ENCODE peak calls at places on chromosomes 11 and 22, in five cellular contexts. U is brain microvascular endothelial cell, X is epithelial cell of proximal tubule, R is stomach, A is endothelial cell. S is an unnamed sample.

GRCh38 chr22:41355895-41356294 is 25.8 kb upstream of the TEF start:
- DNase-seq in R (no peak), A (no peak), X (no peak), U (no peak), S (no peak)

GRCh38 chr11:104700609-104701008 is 197.7 kb downstream of the CASP12 start:
- DNase-seq in X (peak), U (peak), R (no peak), A (no peak), S (no peak)

GRCh38 chr22:41290262-41291221 is 4.6 kb upstream of the RANGAP1 start:
- DNase-seq in R (no peak), U (peak), A (no peak), X (peak), S (no peak)

GRCh38 chr11:71267807-71268421 is 15.5 kb upstream of the SHANK2 start:
- DNase-seq in A (no peak), X (no peak), U (no peak), R (peak), S (no peak)

GRCh38 chr11:27423125-27423524 is 49.5 kb downstream of the LGR4 start:
- DNase-seq in R (peak), A (no peak), U (peak), X (peak), S (no peak)

GRCh38 chr22:19855504-19856409 is 1.1 kb upstream of the GNB1L start:
- DNase-seq in U (no peak), X (no peak), A (no peak), R (peak), S (peak)

GRCh38 chr11:119567667-119568582 is 145.0 kb upstream of the THY1 start:
- DNase-seq in R (no peak), U (peak), A (no peak), X (no peak), S (no peak)

GRCh38 chr11:72009156-72009555 is 10.4 kb downstream of the IL18BP start:
- DNase-seq in X (no peak), R (no peak), U (no peak), A (no peak), S (no peak)

GRCh38 chr11:18720811-18721575 is 5.0 kb downstream of the IGSF22 start:
- DNase-seq in A (peak), R (peak), X (no peak), U (peak), S (peak)

GRCh38 chr11:20739004-20739612 is 69.7 kb downstream of the NELL1 start:
- DNase-seq in R (no peak), A (no peak), X (no peak), U (no peak), S (no peak)

GRCh38 chr11:131910491-131911387 is 540.3 kb downstream of the NTM start:
- DNase-seq in U (peak), X (no peak), R (no peak), A (peak), S (no peak)

GRCh38 chr11:88644724-88645123 is 307.2 kb upstream of the CTSC start:
- DNase-seq in R (no peak), U (no peak), A (no peak), X (no peak), S (no peak)

GRCh38 chr11:11157201-11157600 is 195.8 kb downstream of the CSNK2A3 start:
- DNase-seq in U (peak), A (peak), X (no peak), R (no peak), S (no peak)

GRCh38 chr11:860238-861104 is 17.8 kb downstream of the TSPAN4 start:
- DNase-seq in X (no peak), U (no peak), R (no peak), A (no peak), S (no peak)

GRCh38 chr11:75280227-75280671 is 39.7 kb downstream of the TPBGL start:
- DNase-seq in A (peak), R (peak), U (peak), X (peak), S (no peak)

GRCh38 chr11:85132839-85133238 is 494.3 kb downstream of the DLG2 start:
- DNase-seq in X (no peak), R (no peak), U (no peak), A (no peak), S (no peak)

GRCh38 chr11:97909544-97910394 is 1111.0 kb upstream of the CNTN5 start:
- DNase-seq in R (no peak), X (no peak), U (peak), A (no peak), S (no peak)

GRCh38 chr11:70551323-70552166 is 153.2 kb downstream of the CTTN start:
- DNase-seq in A (no peak), X (no peak), U (no peak), R (no peak), S (no peak)

GRCh38 chr22:38284042-38284402 is 11.2 kb upstream of the TMEM184B start:
- DNase-seq in R (no peak), A (no peak), X (no peak), U (peak), S (no peak)

GRCh38 chr22:36658900-36659299 is 44.7 kb downstream of the CACNG2 start:
- DNase-seq in R (no peak), U (no peak), A (no peak), X (no peak), S (no peak)

GRCh38 chr11:16812274-16812673 is 73.8 kb downstream of the C11orf58 start:
- DNase-seq in U (no peak), A (no peak), X (no peak), R (no peak), S (no peak)

GRCh38 chr11:77413850-77414249 is 60.0 kb downstream of the PAK1 start:
- DNase-seq in U (no peak), R (no peak), A (no peak), X (no peak), S (no peak)
- TF ChIP-seq CTCF in U (no peak), R (no peak), A (no peak), X (peak), S (no peak)

GRCh38 chr22:50192056-50192824 is 6.5 kb downstream of the TRABD start:
- DNase-seq in R (peak), A (no peak), X (no peak), U (no peak), S (no peak)

GRCh38 chr22:50191041-50191740 is 5.5 kb downstream of the TRABD start:
- DNase-seq in U (no peak), X (no peak), A (no peak), R (peak), S (no peak)

GRCh38 chr22:50189849-50190181 is 4.1 kb downstream of the TRABD start:
- DNase-seq in R (no peak), X (no peak), U (no peak), A (no peak), S (no peak)

GRCh38 chr22:50189184-50189848 is 3.6 kb downstream of the TRABD start:
- DNase-seq in U (no peak), X (no peak), R (peak), A (no peak), S (no peak)

DNA sequence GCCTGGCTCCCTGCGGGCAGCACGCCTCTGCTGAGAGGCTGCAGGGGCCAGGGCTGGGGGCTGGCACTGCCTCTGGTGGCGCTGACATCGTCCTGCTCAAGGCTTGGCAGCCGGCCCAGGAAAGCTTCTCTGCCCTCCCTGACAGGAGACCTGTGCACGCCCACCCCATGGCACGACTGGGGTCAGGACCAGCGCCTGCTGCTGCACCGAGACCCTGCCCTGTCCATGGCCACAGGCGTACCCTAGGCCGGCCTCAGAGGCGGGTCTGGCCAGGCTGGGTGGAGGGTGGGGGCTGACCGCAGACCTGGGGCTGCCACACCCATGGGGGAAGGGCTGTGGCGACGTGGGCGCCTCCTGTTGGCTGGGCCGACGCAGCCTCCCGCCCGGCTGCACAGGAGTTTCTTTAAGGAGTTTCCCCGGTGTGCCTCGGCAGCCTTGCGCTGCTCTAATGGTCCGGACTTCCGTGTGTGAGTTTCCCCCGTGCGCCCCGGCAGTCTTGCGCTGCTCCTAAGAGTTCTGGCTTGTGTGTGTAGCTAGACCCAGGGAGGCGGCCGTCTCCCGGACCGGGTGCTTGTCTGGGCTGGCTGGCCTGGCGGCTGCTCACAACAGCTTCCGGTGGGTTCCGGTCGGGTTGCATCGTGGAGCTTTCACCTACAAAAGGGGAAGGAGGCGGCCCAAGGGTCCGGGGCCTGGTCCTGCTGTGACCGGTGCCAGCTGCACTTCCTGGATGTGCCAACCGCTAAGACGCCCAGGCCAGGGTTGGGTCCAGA is 4.7 kb downstream of the TRABD start:
- DNase-seq in U (no peak), R (peak), A (no peak), X (peak), S (no peak)
- TF ChIP-seq CTCF in U (peak), R (no peak), A (no peak), X (peak), S (peak)

DNA sequence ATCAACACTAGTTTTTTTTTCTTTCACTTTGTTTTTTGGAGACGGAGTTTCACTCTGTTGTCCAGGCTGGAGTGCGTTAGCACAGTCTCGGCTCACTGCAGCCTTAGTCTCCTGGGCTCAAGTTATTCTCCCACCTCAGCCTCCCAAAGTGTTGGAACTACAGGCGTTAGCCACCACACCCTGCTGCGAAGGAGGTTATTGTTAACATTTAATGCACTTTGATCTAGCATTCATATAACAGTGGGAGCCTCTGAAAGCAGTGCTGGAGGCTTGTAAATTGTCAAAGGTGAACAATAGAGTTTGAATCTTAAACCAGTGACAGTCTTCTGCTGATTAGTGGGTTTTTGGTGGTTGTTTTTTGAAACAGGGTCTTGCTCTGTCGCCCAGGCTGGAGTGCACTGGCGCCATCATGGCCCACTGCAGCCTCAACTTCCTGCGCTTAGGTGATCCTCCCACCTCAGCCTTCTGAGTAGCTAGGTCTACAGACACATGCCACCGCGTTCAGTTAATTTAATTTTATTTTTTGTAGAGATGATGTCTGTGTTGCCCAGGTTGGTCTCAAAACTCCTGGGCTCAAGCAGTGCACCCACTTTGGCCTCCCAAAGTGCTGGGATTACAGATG is 96.9 kb upstream of the HORMAD2 start:
- DNase-seq in X (no peak), R (no peak), U (no peak), A (no peak), S (no peak)
- TF ChIP-seq CTCF in X (no peak), R (no peak), U (no peak), A (no peak), S (no peak)

DNA sequence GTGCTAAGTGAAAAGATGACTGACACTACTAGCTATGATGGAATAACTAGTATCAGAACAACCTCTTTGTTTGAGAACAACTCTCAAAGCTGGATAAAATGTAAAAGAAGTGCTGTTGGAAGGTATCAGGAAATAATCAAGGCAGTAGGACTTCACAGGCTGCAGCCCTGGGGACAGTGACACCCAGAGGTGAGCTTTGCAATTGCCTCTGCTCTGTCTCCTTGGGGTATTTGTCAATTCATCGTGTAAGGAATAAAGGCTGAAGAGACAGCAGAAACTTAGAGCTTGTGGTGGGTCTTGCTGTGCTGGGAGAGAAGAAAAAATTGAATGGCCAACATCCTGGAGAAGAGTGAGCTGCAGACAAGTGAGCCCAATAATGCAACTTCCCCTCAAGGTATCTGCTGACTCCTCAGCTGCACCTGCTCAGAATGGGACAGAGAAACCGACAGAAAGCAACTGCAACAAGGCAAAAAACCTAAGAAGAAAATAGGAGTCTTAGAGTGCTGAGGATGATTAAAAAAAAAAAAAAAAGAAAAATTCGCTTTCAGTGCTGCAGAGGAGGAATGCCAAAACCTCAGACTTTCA is 141.1 kb downstream of the RCN1 start:
- DNase-seq in R (no peak), A (peak), U (peak), X (no peak), S (no peak)
- TF ChIP-seq CTCF in R (no peak), A (peak), U (peak), X (peak), S (peak)

GRCh38 chr11:108628812-108629211 is 35.2 kb upstream of the EXPH5 start:
- DNase-seq in R (no peak), U (no peak), X (no peak), A (no peak), S (no peak)

GRCh38 chr11:108628326-108628725 is 34.8 kb upstream of the EXPH5 start:
- DNase-seq in X (no peak), U (no peak), R (no peak), A (no peak), S (no peak)

GRCh38 chr11:108635106-108635505 is 29.8 kb upstream of the DDX10 start:
- DNase-seq in R (no peak), A (no peak), U (no peak), X (no peak), S (no peak)

GRCh38 chr11:108629274-108629673 is 35.6 kb upstream of the DDX10 start:
- DNase-seq in U (no peak), R (no peak), X (no peak), A (no peak), S (no peak)

DNA sequence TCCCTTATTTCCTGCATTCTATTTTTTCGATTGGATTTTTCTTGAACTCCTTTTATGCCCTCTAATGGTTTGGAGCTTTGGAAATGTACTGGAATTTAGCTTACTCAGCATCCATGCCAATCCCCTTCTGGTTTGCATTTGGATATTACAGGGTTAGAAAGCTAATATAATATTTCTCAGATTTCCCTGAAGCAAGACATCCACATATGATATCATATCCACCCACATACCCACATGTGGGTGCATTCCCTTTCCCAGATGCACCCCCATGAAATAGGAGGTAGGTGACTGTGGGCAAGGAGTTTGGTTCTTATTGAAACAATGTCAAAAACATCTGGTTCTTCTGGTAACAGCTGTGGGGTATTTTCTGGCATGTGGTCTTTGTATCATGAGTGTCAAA is 32.8 kb upstream of the DDX10 start:
- DNase-seq in U (no peak), A (no peak), R (no peak), X (no peak), S (no peak)
- TF ChIP-seq CTCF in U (no peak), A (no peak), R (no peak), X (no peak), S (peak)

GRCh38 chr11:76379811-76380160 is 1.1 kb downstream of the THAP12 start:
- DNase-seq in U (no peak), X (no peak), A (no peak), R (no peak), S (no peak)

GRCh38 chr11:76380161-76380976 is 563 bp downstream of the THAP12 start:
- DNase-seq in X (no peak), A (no peak), U (peak), R (no peak), S (no peak)

GRCh38 chr11:76382209-76382608 is 1.1 kb downstream of the GVQW3 start:
- DNase-seq in U (no peak), X (no peak), R (no peak), A (no peak), S (no peak)

GRCh38 chr11:76376746-76377558 is 4.0 kb downstream of the THAP12 start:
- DNase-seq in A (no peak), U (no peak), X (no peak), R (no peak), S (no peak)

GRCh38 chr11:76380977-76381719 is at the start of the genes GVQW3 and THAP12:
- DNase-seq in R (peak), A (peak), X (peak), U (peak), S (peak)
- TF ChIP-seq CTCF in R (no peak), A (no peak), X (no peak), U (peak), S (peak)

S was measured in chondrocyte.